ENCODE peak calls at places on chromosomes 7 and 10, in nine cellular contexts. O, V, U, Y, M, R, K, D and E are unnamed samples.

GRCh38 chr10:24866615-24867583 is 85.5 kb downstream of the PRTFDC1 start:
- DNase-seq in Y (peak; percentile 77), R (peak; percentile 57), V (no peak), U (peak; percentile 46), K (no peak), O (no peak), M (no peak), D (peak; percentile 42), E (no peak)

GRCh38 chr7:148719753-148720152 is 21.1 kb downstream of the CUL1 start:
- DNase-seq in R (no peak), O (no peak), V (no peak), Y (no peak), D (no peak), M (no peak), K (no peak), U (no peak), E (no peak)

GRCh38 chr7:2412587-2413201 is 9.3 kb downstream of the CHST12 start:
- DNase-seq in R (no peak), U (peak; percentile 50), M (no peak), K (no peak), Y (peak; percentile 18), V (no peak), O (no peak), D (no peak), E (no peak)

GRCh38 chr10:30529373-30529998 is 95.5 kb downstream of the MAP3K8 start:
- DNase-seq in K (peak; percentile 88), Y (no peak), V (no peak), O (peak; percentile 54), M (peak; percentile 45), R (no peak), D (peak; percentile 80), U (no peak), E (no peak)

GRCh38 chr7:140680886-140681285 is 8.1 kb downstream of the ADCK2 start:
- DNase-seq in K (no peak), U (no peak), O (no peak), V (no peak), Y (no peak), R (no peak), D (no peak), M (no peak), E (no peak)

GRCh38 chr7:7446616-7447015 is 89.1 kb downstream of the COL28A1 start:
- DNase-seq in R (no peak), U (no peak), D (no peak), O (no peak), V (peak; percentile 77), M (no peak), K (no peak), Y (no peak), E (no peak)

GRCh38 chr7:5177060-5177459 is 13.0 kb upstream of the WIPI2 start:
- DNase-seq in K (peak; percentile 69), R (peak; percentile 60), O (peak; percentile 94), D (peak; percentile 40), U (peak; percentile 42), V (peak; percentile 24), M (no peak), Y (peak; percentile 51), E (peak; percentile 69)

GRCh38 chr7:149772821-149773425 is 465 bp downstream of the ZNF467 start:
- DNase-seq in R (peak; percentile 4), V (no peak), Y (no peak), M (no peak), O (no peak), U (peak; percentile 23), D (peak; percentile 21), K (peak; percentile 85), E (no peak)

GRCh38 chr10:95741807-95742528 is 14.0 kb upstream of the ENTPD1 start:
- DNase-seq in R (no peak), D (peak; percentile 19), M (peak; percentile 44), Y (peak; percentile 75), U (peak; percentile 98), V (no peak), K (no peak), O (no peak), E (no peak)

GRCh38 chr7:48628950-48629349 is 295.4 kb upstream of the CDC14C start:
- DNase-seq in D (no peak), R (no peak), K (no peak), V (no peak), M (no peak), Y (no peak), O (no peak), U (no peak), E (no peak)

GRCh38 chr10:27658788-27659187 is 86.8 kb downstream of the MKX start:
- DNase-seq in Y (peak; percentile 23), R (peak; percentile 75), V (peak; percentile 36), O (no peak), K (no peak), U (no peak), M (no peak), D (no peak), E (no peak)

GRCh38 chr7:91915401-91916067 is 25.1 kb upstream of the AKAP9 start:
- DNase-seq in V (no peak), R (no peak), U (no peak), D (no peak), K (no peak), M (no peak), Y (peak; percentile 68), O (no peak), E (no peak)

GRCh38 chr10:111578076-111578475 is 501.2 kb downstream of the ADRA2A start:
- DNase-seq in D (no peak), V (no peak), O (no peak), Y (no peak), R (no peak), U (no peak), K (no peak), M (no peak), E (no peak)

GRCh38 chr7:127807829-127808228 is 155.8 kb downstream of the SND1 start:
- DNase-seq in O (no peak), R (no peak), K (no peak), M (no peak), U (no peak), Y (no peak), D (no peak), V (no peak), E (no peak)

GRCh38 chr10:2897619-2898508 is 169.5 kb upstream of the PFKP start:
- DNase-seq in O (no peak), Y (no peak), V (no peak), D (no peak), U (peak; percentile 94), M (no peak), R (peak; percentile 2), K (no peak), E (no peak)

GRCh38 chr7:42106562-42106961 is 130.4 kb downstream of the GLI3 start:
- DNase-seq in D (no peak), K (no peak), V (no peak), U (no peak), R (no peak), O (no peak), Y (no peak), M (no peak), E (no peak)

GRCh38 chr10:69335063-69335587 is 56.8 kb downstream of the HK1 start:
- DNase-seq in Y (peak; percentile 68), V (no peak), K (peak; percentile 87), R (no peak), U (peak; percentile 62), M (no peak), O (no peak), D (peak; percentile 29), E (no peak)

GRCh38 chr7:158740657-158741293 is 36.2 kb upstream of the NCAPG2 start:
- DNase-seq in M (no peak), R (peak; percentile 90), O (no peak), Y (peak; percentile 98), D (no peak), K (no peak), V (peak; percentile 58), U (peak; percentile 99), E (no peak)

GRCh38 chr7:43105521-43106120 is 6.8 kb upstream of the HECW1 start:
- DNase-seq in D (no peak), U (no peak), V (no peak), O (no peak), Y (peak; percentile 41), R (peak; percentile 38), M (no peak), K (no peak), E (no peak)

GRCh38 chr7:84264341-84264740 is 69.8 kb upstream of the SEMA3A start:
- DNase-seq in Y (no peak), D (no peak), U (no peak), V (no peak), K (no peak), M (no peak), R (peak; percentile 27), O (no peak), E (no peak)

DNA sequence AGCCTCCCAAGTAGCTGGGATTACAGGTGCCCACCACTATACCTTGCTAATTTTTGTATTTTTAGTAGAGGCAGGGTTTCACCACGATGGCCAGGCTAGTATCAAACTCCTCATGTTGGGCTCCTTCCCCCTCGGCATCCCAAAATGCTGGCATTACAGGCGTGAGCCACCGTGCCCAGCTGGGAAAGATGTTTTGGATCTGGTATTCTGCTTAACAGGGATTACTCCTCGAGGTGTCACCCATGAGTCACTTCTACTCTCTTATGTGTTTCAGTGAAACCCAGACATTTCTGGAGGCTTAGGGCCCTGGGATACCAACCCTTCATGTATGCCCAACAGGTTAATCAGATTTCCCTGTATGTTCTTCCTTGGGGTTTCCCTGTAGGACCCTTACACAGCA is 11.8 kb upstream of the OPN4 start:
- DNase-seq in M (no peak), U (no peak), K (no peak), V (peak; percentile 68), O (no peak), Y (peak; percentile 16), D (no peak), R (peak; percentile 60), E (no peak)
- TF ChIP-seq CTCF in M (no peak), U (no peak), K (no peak), V (no peak), O (no peak), Y (no peak), D (no peak), R (peak; percentile 18), E (no peak)

GRCh38 chr7:115346685-115347084 is 424.8 kb downstream of the MDFIC start:
- DNase-seq in O (no peak), K (no peak), Y (no peak), R (peak; percentile 29), M (no peak), V (no peak), D (no peak), U (no peak), E (no peak)

GRCh38 chr7:115338016-115338415 is 416.1 kb downstream of the MDFIC start:
- DNase-seq in Y (no peak), R (no peak), K (no peak), O (no peak), D (no peak), M (no peak), V (no peak), U (no peak), E (no peak)

GRCh38 chr7:115340828-115341227 is 418.9 kb downstream of the MDFIC start:
- DNase-seq in M (no peak), U (peak; percentile 47), V (peak; percentile 60), D (no peak), K (no peak), Y (peak; percentile 91), R (peak; percentile 90), O (no peak), E (no peak)
- TF ChIP-seq CTCF in M (no peak), U (no peak), V (no peak), D (no peak), K (no peak), Y (peak; percentile 30), R (peak; percentile 17), O (no peak), E (no peak)

GRCh38 chr7:130560972-130561371 is 69.1 kb downstream of the MEST start:
- DNase-seq in V (peak; percentile 26), O (no peak), D (no peak), Y (peak; percentile 7), U (peak; percentile 48), M (peak; percentile 70), K (no peak), R (peak; percentile 49), E (no peak)
- TF ChIP-seq CTCF in V (peak; percentile 28), O (no peak), D (peak; percentile 37), Y (no peak), U (no peak), M (peak; percentile 35), K (no peak), R (peak; percentile 65), E (peak; percentile 43)

GRCh38 chr10:34985823-34986222 is 104.3 kb downstream of the CUL2 start:
- DNase-seq in K (peak; percentile 8), R (peak; percentile 87), U (no peak), D (peak; percentile 18), Y (no peak), O (no peak), M (no peak), V (no peak), E (no peak)
- TF ChIP-seq CTCF in K (no peak), R (peak; percentile 93), U (no peak), D (peak; percentile 29), Y (peak; percentile 42), O (no peak), M (peak; percentile 8), V (no peak), E (no peak)